ENCODE peak calls at places on chromosomes 3 and 15, in six cellular contexts. R is uterus, C is IMR-90, S is H1, D is vagina, X is thyroid gland. J is an unnamed sample.
A peak's percentile ranks its signal among the peaks of the same experiment; 100 is the strongest.

GRCh38 chr3:8882171-8882593 is 81.1 kb downstream of the RAD18 start:
- DNase-seq in X (no peak), C (no peak), D (no peak), S (no peak), R (no peak), J (no peak)

GRCh38 chr3:134197681-134198261 is 52.9 kb downstream of the RYK start:
- DNase-seq in S (no peak), X (no peak), R (no peak), C (peak; percentile 83), D (no peak), J (no peak)

GRCh38 chr3:90184861-90185260 is 1077.4 kb downstream of the EPHA3 start:
- DNase-seq in R (no peak), C (peak; percentile 8), X (no peak), S (peak; percentile 1), D (no peak), J (no peak)

GRCh38 chr3:188152660-188153497 is 1.1 kb upstream of the LPP start:
- DNase-seq in X (peak; percentile 54), C (peak; percentile 73), D (no peak), S (peak; percentile 64), R (peak; percentile 69), J (no peak)

GRCh38 chr3:16687206-16687605 is 82.0 kb upstream of the DAZL start:
- DNase-seq in C (no peak), X (no peak), S (no peak), R (no peak), D (no peak), J (no peak)

GRCh38 chr3:56557815-56558170 is 818 bp downstream of the CCDC66 start:
- DNase-seq in R (no peak), C (no peak), X (no peak), S (no peak), D (no peak), J (no peak)

GRCh38 chr15:85324202-85324601 is 56.2 kb upstream of the AKAP13 start:
- DNase-seq in R (no peak), D (no peak), S (no peak), X (no peak), C (no peak), J (no peak)

GRCh38 chr3:187841552-187841951 is 96.3 kb upstream of the BCL6 start:
- DNase-seq in X (no peak), C (peak; percentile 17), D (no peak), S (no peak), R (no peak), J (no peak)

GRCh38 chr3:121111914-121112612 is 204.1 kb downstream of the STXBP5L start:
- DNase-seq in D (no peak), R (no peak), S (peak; percentile 25), C (no peak), X (no peak), J (no peak)

GRCh38 chr3:32437898-32438297 is 46.2 kb downstream of the CMTM7 start:
- DNase-seq in X (no peak), R (no peak), D (peak; percentile 28), S (no peak), C (no peak), J (no peak)
- H3K4me1 ChIP-seq in X (peaks cover 18% of the 10 kb centered on the region), R (no peaks in the 10 kb centered on the region), D (no peaks in the 10 kb centered on the region), S (no peaks in the 10 kb centered on the region), C (peaks cover 2% of the 10 kb centered on the region), J (no peaks in the 10 kb centered on the region)

GRCh38 chr15:75051161-75051560 is 27.8 kb downstream of the PPCDC start:
- DNase-seq in X (no peak), R (no peak), C (no peak), S (no peak), D (no peak), J (no peak)

GRCh38 chr15:75050283-75050682 is 26.9 kb downstream of the PPCDC start:
- DNase-seq in X (no peak), S (no peak), D (no peak), R (no peak), C (no peak), J (no peak)

GRCh38 chr15:75048394-75048793 is 25.0 kb downstream of the PPCDC start:
- DNase-seq in R (no peak), C (no peak), X (no peak), D (no peak), S (no peak), J (no peak)

GRCh38 chr15:75051711-75052110 is 28.3 kb downstream of the PPCDC start:
- DNase-seq in R (no peak), S (no peak), D (no peak), C (no peak), X (no peak), J (no peak)

DNA sequence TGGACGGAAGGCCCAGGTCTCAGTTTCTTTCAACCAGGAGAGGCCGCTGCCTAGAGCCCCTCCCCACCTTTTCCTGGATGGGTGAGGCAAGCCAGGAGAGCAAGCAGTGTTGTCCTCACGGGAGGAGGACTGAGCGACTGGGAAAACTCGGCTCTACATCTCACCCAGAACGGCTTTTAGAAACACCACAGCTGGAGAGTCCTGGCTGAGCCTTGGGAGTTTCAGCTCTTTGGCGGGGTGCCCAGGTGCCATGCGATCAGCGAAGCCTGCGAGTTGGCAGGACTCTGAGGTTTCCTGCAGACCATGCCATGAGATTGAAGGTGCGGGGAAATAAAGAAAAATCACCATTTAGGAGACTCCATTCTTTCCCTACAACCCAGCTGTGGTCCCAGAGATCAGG is 26.0 kb downstream of the PPCDC start:
- DNase-seq in S (no peak), C (peak; percentile 28), X (peak; percentile 98), R (peak; percentile 56), D (no peak), J (no peak)
- TF ChIP-seq POLR2A in S (no peak), C (no peak), X (no peak), R (no peak), D (no peak), J (no peak)

DNA sequence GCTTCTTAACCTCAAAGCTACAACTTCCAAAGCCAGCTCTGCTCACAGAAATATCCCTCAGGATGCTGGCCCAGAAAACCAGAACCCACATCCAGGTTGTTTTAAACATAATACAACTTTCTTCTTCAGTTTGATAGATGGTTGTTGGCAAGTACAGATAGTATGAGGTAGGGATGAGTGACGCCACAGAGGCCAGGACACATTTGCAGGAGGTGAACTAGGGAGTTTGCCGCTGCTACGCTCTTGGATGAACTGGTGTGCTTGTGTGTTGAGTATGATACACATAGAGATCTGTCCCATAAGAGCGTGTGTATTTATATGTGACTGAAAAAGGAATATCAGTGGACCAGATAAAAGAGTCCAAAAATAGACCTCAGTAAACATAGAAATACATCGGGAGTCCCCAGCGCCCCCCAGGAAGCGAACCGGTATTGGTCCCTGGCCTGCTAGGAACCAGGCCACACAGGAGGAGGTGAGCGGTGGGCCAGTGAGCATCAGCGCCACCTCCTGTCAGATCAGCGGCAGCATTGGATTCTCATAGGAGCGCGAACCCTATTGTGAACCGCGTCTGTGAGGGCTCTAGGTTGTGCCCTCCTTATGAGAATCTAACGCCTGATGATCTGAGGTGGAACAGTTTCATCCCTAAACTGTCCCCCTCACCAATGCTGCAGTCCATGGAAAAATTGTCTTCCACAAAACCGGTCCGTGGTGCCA is 98.0 kb downstream of the LRRK1 start:
- DNase-seq in R (peak; percentile 7), X (no peak), S (no peak), C (peak; percentile 6), D (peak; percentile 49), J (no peak)
- TF ChIP-seq CTCF in R (no peak), X (no peak), S (peak; percentile 73), C (peak; percentile 25), D (no peak), J (no peak)

GRCh38 chr15:31304074-31304648 is 22.5 kb upstream of the KLF13 start:
- DNase-seq in R (no peak), X (no peak), C (no peak), D (peak; percentile 79), S (no peak), J (no peak)
- H3K4me1 ChIP-seq in R (no peaks in the 10 kb centered on the region), X (peaks cover 54% of the 10 kb centered on the region), C (no peaks in the 10 kb centered on the region), D (peaks cover 36% of the 10 kb centered on the region), S (peaks cover 59% of the 10 kb centered on the region), J (peaks cover 8% of the 10 kb centered on the region)